ENCODE peak calls at places on chromosome 13, in five cellular contexts. V, D, J, X and F are unnamed samples.

GRCh38 chr13:22489771-22490170 is 691.0 kb upstream of the SGCG start:
- DNase-seq in D (no peak), J (no peak), X (no peak), V (no peak), F (no peak)

GRCh38 chr13:76293346-76293745 is 592.9 kb downstream of the KCTD12 start:
- DNase-seq in D (no peak), X (peak; percentile 66), V (no peak), J (peak; percentile 76), F (no peak)

GRCh38 chr13:44471686-44472085 is 98.1 kb downstream of the SERP2 start:
- DNase-seq in J (peak; percentile 62), X (peak; percentile 59), V (no peak), D (no peak), F (no peak)

GRCh38 chr13:30787747-30788535 is 52.6 kb downstream of the ALOX5AP start:
- DNase-seq in J (no peak), V (no peak), D (no peak), X (peak; percentile 75), F (no peak)

GRCh38 chr13:110651271-110651670 is 35.9 kb downstream of the NAXD start:
- DNase-seq in D (no peak), V (no peak), J (no peak), X (no peak), F (no peak)

GRCh38 chr13:45331123-45331619 is 9.8 kb downstream of the TPT1 start:
- DNase-seq in J (no peak), V (no peak), D (no peak), X (no peak), F (no peak)

GRCh38 chr13:40680659-40681323 is 14.3 kb upstream of the FOXO1 start:
- DNase-seq in V (no peak), J (no peak), X (no peak), D (no peak), F (no peak)

GRCh38 chr13:40440990-40441820 is 225.2 kb downstream of the FOXO1 start:
- DNase-seq in V (no peak), X (peak; percentile 34), J (no peak), D (no peak), F (peak; percentile 60)

GRCh38 chr13:50513528-50513863 is 330.0 kb downstream of the DLEU7 start:
- DNase-seq in V (no peak), J (no peak), D (no peak), X (no peak), F (no peak)

DNA sequence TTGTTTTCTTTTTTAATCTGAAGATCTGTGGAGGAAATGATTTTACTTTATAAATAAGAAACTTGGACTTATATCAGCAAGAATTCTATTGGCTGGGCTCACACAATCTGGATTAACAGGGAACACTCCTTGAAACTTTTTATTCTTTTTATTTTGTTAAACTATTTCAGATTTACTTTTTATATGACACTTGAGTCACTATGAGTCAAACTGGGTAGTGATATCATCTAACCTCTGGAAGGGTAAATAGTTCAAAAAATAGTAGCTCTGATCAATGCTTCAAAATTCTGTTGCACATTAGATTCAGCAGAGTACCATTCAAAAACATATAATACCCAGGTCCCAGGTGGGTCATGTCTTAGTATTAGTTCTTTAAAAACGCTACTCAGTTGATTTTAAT is 55.1 kb upstream of the NBEA start:
- DNase-seq in V (no peak), D (no peak), X (peak; percentile 34), J (peak; percentile 68), F (no peak)
- TF ChIP-seq EZH2phosphoT487 in V (no peak), D (no peak), X (no peak), J (no peak), F (no peak)

DNA sequence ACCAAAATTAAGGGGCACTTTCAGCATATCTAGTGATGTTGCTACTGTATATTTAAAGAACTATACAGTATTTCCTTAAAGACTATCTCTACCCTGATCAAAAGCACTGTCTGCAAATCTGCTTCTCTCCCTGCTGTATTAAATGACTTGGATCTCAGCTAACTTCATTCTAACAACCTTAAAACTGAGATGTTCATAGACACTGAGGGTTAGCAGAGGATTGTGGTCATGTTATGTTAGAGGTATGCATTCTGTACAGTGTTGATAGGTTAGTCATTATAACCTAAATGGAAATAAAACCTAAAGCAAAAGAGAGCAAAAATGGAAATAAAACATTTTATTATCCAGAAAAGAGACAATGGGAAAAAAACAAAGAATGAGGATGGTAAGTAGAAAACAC is 9.9 kb downstream of the GPR183 start:
- DNase-seq in D (no peak), X (no peak), V (no peak), J (no peak), F (no peak)
- H3K4me1 ChIP-seq in D (no peaks in the 10 kb centered on the region), X (peaks cover 5% of the 10 kb centered on the region), V (no peaks in the 10 kb centered on the region), J (no peaks in the 10 kb centered on the region), F (peaks cover 5% of the 10 kb centered on the region)

GRCh38 chr13:106534844-106535551 is 464 bp downstream of the EFNB2 start:
- DNase-seq in V (peak; percentile 13), J (peak; percentile 13), D (no peak), X (peak; percentile 24), F (no peak)
- TF ChIP-seq EZH2phosphoT487 in V (no peak), J (no peak), D (no peak), X (no peak), F (no peak)

GRCh38 chr13:80448725-80449124 is 107.8 kb upstream of the SPRY2 start:
- DNase-seq in V (no peak), D (no peak), J (no peak), X (no peak), F (no peak)
- H3K4me1 ChIP-seq in V (peaks cover 5% of the 10 kb centered on the region), D (no peaks in the 10 kb centered on the region), J (no peaks in the 10 kb centered on the region), X (no peaks in the 10 kb centered on the region), F (no peaks in the 10 kb centered on the region)

GRCh38 chr13:114196629-114197028 is 17.6 kb downstream of the CFAP97D2 start:
- DNase-seq in J (no peak), X (no peak), D (no peak), V (no peak), F (no peak)

GRCh38 chr13:114199961-114200672 is 21.1 kb downstream of the CFAP97D2 start:
- DNase-seq in J (no peak), X (peak; percentile 41), V (no peak), D (no peak), F (no peak)

GRCh38 chr13:114194853-114195252 is 15.8 kb downstream of the CFAP97D2 start:
- DNase-seq in D (no peak), V (peak; percentile 78), J (no peak), X (no peak), F (no peak)

GRCh38 chr13:114200673-114201005 is 21.6 kb downstream of the CFAP97D2 start:
- DNase-seq in V (no peak), J (no peak), X (no peak), D (no peak), F (no peak)

GRCh38 chr13:114198556-114198955 is 19.5 kb downstream of the CFAP97D2 start:
- DNase-seq in D (no peak), J (no peak), V (no peak), X (no peak), F (no peak)
- TF ChIP-seq EZH2phosphoT487 in D (no peak), J (no peak), V (no peak), X (no peak), F (no peak)

GRCh38 chr13:100540621-100541020 is 48.0 kb downstream of the GGACT start:
- DNase-seq in X (no peak), J (no peak), D (no peak), V (no peak), F (no peak)

GRCh38 chr13:100543872-100544602 is 44.6 kb downstream of the GGACT start:
- DNase-seq in D (no peak), X (no peak), V (no peak), J (no peak), F (no peak)

GRCh38 chr13:100541882-100542545 is 46.6 kb downstream of the GGACT start:
- DNase-seq in J (no peak), V (no peak), X (no peak), D (peak; percentile 41), F (no peak)

GRCh38 chr13:100544866-100545683 is 43.5 kb downstream of the GGACT start:
- DNase-seq in X (no peak), V (no peak), J (no peak), D (no peak), F (no peak)

DNA sequence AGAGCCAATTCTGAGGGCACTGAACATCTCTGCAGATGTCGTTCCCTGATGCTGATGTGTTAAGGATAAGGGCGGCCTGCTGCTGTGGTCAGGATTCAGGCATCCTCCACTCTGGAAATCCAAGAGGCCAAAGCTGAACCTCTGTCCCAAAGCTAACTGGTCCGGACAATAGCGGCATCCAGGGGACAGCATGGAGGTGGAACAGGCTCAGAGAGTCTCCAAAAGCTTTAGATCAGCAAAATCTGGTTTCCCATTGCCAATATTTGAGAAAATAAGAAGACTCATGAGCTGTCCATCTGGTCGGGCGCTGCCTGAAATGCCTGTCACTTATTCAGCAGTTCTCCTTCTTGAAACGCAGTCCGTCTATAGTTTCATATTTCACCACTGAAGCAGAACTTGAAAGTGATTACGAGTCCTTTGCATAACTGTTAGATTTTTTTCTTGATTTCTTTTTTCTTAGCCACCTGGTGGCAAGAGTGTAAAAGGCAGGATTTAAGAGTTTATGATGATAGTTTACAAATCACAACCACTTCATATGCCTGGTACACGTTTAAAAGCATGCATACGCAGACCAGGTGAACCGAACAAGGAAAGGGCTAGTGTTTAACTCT is 45.9 kb downstream of the GGACT start:
- DNase-seq in X (peak; percentile 69), V (peak; percentile 92), D (no peak), J (peak; percentile 66), F (no peak)
- H3K4me1 ChIP-seq in X (no peaks in the 10 kb centered on the region), V (peaks cover 23% of the 10 kb centered on the region), D (peaks cover 27% of the 10 kb centered on the region), J (no peaks in the 10 kb centered on the region), F (no peaks in the 10 kb centered on the region)

GRCh38 chr13:60957816-60958215 is 457.8 kb downstream of the PCDH20 start:
- DNase-seq in V (no peak), J (no peak), D (no peak), X (no peak), F (no peak)
- TF ChIP-seq EZH2phosphoT487 in V (no peak), J (no peak), D (no peak), X (no peak), F (no peak)